ENCODE peak calls at places on chromosome 9, in nine cellular contexts. One of them, this sample, is unnamed.

GRCh38 chr9:95105519-95106287 is 211.8 kb downstream of the FANCC start:
- ATAC-seq in gastrocnemius medialis: peak; percentile 39
- ATAC-seq in left lung: peak; percentile 21
- ATAC-seq in K562: no peak
- ATAC-seq in GM12878: no peak
- ATAC-seq in right lobe of liver: no peak
- ATAC-seq in heart right ventricle: no peak
- ATAC-seq in aorta: no peak
- ATAC-seq in upper lobe of right lung: no peak
- ATAC-seq in this sample: no peak

GRCh38 chr9:16824545-16825041 is 45.9 kb downstream of the BNC2 start:
- ATAC-seq in right lobe of liver: no peak
- ATAC-seq in K562: no peak
- ATAC-seq in aorta: no peak
- ATAC-seq in left lung: peak; percentile 53
- ATAC-seq in upper lobe of right lung: peak; percentile 37
- ATAC-seq in gastrocnemius medialis: no peak
- ATAC-seq in GM12878: peak; percentile 79
- ATAC-seq in heart right ventricle: no peak
- ATAC-seq in this sample: no peak

GRCh38 chr9:33044677-33045282 is 19.7 kb downstream of the DNAJA1 start:
- ATAC-seq in GM12878: peak; percentile 5
- ATAC-seq in heart right ventricle: peak; percentile 48
- ATAC-seq in aorta: peak; percentile 63
- ATAC-seq in gastrocnemius medialis: no peak
- ATAC-seq in K562: no peak
- ATAC-seq in right lobe of liver: peak; percentile 72
- ATAC-seq in left lung: peak; percentile 82
- ATAC-seq in upper lobe of right lung: peak; percentile 60
- ATAC-seq in this sample: peak; percentile 37

GRCh38 chr9:123234853-123235252 is 33.5 kb downstream of the STRBP start:
- ATAC-seq in K562: no peak
- ATAC-seq in gastrocnemius medialis: no peak
- ATAC-seq in left lung: no peak
- ATAC-seq in aorta: no peak
- ATAC-seq in right lobe of liver: no peak
- ATAC-seq in upper lobe of right lung: no peak
- ATAC-seq in GM12878: peak; percentile 84
- ATAC-seq in heart right ventricle: no peak
- ATAC-seq in this sample: no peak

GRCh38 chr9:37746448-37747270 is 6.9 kb upstream of the TRMT10B start:
- ATAC-seq in left lung: no peak
- ATAC-seq in gastrocnemius medialis: peak; percentile 30
- ATAC-seq in upper lobe of right lung: no peak
- ATAC-seq in aorta: no peak
- ATAC-seq in right lobe of liver: no peak
- ATAC-seq in GM12878: no peak
- ATAC-seq in K562: no peak
- ATAC-seq in heart right ventricle: no peak
- ATAC-seq in this sample: no peak

GRCh38 chr9:89807682-89808075 is 202.9 kb downstream of the GADD45G start:
- ATAC-seq in aorta: no peak
- ATAC-seq in right lobe of liver: no peak
- ATAC-seq in GM12878: peak; percentile 68
- ATAC-seq in upper lobe of right lung: no peak
- ATAC-seq in heart right ventricle: no peak
- ATAC-seq in K562: no peak
- ATAC-seq in left lung: no peak
- ATAC-seq in gastrocnemius medialis: no peak
- ATAC-seq in this sample: no peak

GRCh38 chr9:91341258-91341746 is 20.4 kb downstream of the AUH start:
- ATAC-seq in gastrocnemius medialis: no peak
- ATAC-seq in heart right ventricle: peak; percentile 79
- ATAC-seq in left lung: no peak
- ATAC-seq in aorta: no peak
- ATAC-seq in K562: peak; percentile 75
- ATAC-seq in upper lobe of right lung: no peak
- ATAC-seq in right lobe of liver: peak; percentile 88
- ATAC-seq in GM12878: no peak
- ATAC-seq in this sample: no peak

GRCh38 chr9:19148170-19148569 is 20.9 kb upstream of the PLIN2 start:
- ATAC-seq in K562: no peak
- ATAC-seq in aorta: no peak
- ATAC-seq in upper lobe of right lung: no peak
- ATAC-seq in gastrocnemius medialis: no peak
- ATAC-seq in right lobe of liver: peak; percentile 11
- ATAC-seq in GM12878: no peak
- ATAC-seq in heart right ventricle: no peak
- ATAC-seq in left lung: no peak
- ATAC-seq in this sample: no peak

GRCh38 chr9:95772320-95773060 is 103.0 kb upstream of the ERCC6L2 start:
- ATAC-seq in aorta: peak; percentile 65
- ATAC-seq in upper lobe of right lung: peak; percentile 57
- ATAC-seq in right lobe of liver: peak; percentile 48
- ATAC-seq in left lung: peak; percentile 83
- ATAC-seq in gastrocnemius medialis: no peak
- ATAC-seq in GM12878: no peak
- ATAC-seq in heart right ventricle: peak; percentile 91
- ATAC-seq in K562: no peak
- ATAC-seq in this sample: peak; percentile 75

DNA sequence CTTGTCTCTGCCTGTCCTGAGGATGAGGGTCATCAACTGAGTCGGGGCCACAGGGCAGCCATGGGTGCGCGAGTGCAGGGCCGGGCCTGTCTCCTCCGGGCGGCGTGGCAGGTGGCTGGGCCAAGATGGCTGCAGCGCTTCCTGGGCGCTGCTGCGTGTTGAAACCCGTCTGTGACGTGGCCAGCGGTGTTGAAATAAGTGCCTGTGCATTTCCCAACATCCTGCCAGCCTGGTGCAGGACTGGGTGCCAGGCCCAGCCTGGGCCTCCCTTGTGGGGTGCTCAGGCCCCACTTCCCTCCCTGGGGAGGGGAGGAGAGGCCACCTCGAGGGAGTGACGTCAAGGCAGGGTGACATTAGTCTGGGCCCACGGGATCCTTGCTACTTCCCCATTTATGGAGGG is 45.5 kb downstream of the RXRA start:
- ATAC-seq in heart right ventricle: peak; percentile 15
- ATAC-seq in K562: no peak
- ATAC-seq in upper lobe of right lung: peak; percentile 64
- ATAC-seq in gastrocnemius medialis: peak; percentile 21
- ATAC-seq in left lung: peak; percentile 60
- ATAC-seq in GM12878: no peak
- ATAC-seq in right lobe of liver: peak; percentile 20
- ATAC-seq in aorta: peak; percentile 24
- ATAC-seq in this sample: peak; percentile 21
- H3K4me1 ChIP-seq in heart right ventricle: peaks cover 89% of the 10 kb centered on the region
- H3K4me1 ChIP-seq in K562: peaks cover 5% of the 10 kb centered on the region
- H3K4me1 ChIP-seq in upper lobe of right lung: peaks cover 78% of the 10 kb centered on the region
- H3K4me1 ChIP-seq in gastrocnemius medialis: peaks cover 89% of the 10 kb centered on the region
- H3K4me1 ChIP-seq in left lung: peaks cover 94% of the 10 kb centered on the region
- H3K4me1 ChIP-seq in GM12878: no peaks in the 10 kb centered on the region
- H3K4me1 ChIP-seq in right lobe of liver: peaks cover 89% of the 10 kb centered on the region
- H3K4me1 ChIP-seq in aorta: no peaks in the 10 kb centered on the region
- H3K4me1 ChIP-seq in this sample: peaks cover 96% of the 10 kb centered on the region

GRCh38 chr9:112870556-112870955 is 20.1 kb downstream of the SLC46A2 start:
- ATAC-seq in right lobe of liver: no peak
- ATAC-seq in left lung: no peak
- ATAC-seq in gastrocnemius medialis: no peak
- ATAC-seq in heart right ventricle: no peak
- ATAC-seq in aorta: no peak
- ATAC-seq in GM12878: no peak
- ATAC-seq in K562: no peak
- ATAC-seq in upper lobe of right lung: no peak
- ATAC-seq in this sample: no peak
- H3K4me1 ChIP-seq in right lobe of liver: no peaks in the 10 kb centered on the region
- H3K4me1 ChIP-seq in left lung: peaks cover 22% of the 10 kb centered on the region
- H3K4me1 ChIP-seq in gastrocnemius medialis: no peaks in the 10 kb centered on the region
- H3K4me1 ChIP-seq in heart right ventricle: no peaks in the 10 kb centered on the region
- H3K4me1 ChIP-seq in aorta: no peaks in the 10 kb centered on the region
- H3K4me1 ChIP-seq in GM12878: peaks cover 14% of the 10 kb centered on the region
- H3K4me1 ChIP-seq in K562: peaks cover 6% of the 10 kb centered on the region
- H3K4me1 ChIP-seq in upper lobe of right lung: peaks cover 15% of the 10 kb centered on the region
- H3K4me1 ChIP-seq in this sample: no peaks in the 10 kb centered on the region

GRCh38 chr9:73146113-73146815 is 5.4 kb upstream of the ANXA1 start:
- ATAC-seq in right lobe of liver: no peak
- ATAC-seq in K562: peak; percentile 41
- ATAC-seq in upper lobe of right lung: no peak
- ATAC-seq in heart right ventricle: no peak
- ATAC-seq in left lung: no peak
- ATAC-seq in aorta: no peak
- ATAC-seq in gastrocnemius medialis: no peak
- ATAC-seq in GM12878: no peak
- ATAC-seq in this sample: no peak
- H3K4me1 ChIP-seq in right lobe of liver: no peaks in the 10 kb centered on the region
- H3K4me1 ChIP-seq in K562: peaks cover 55% of the 10 kb centered on the region
- H3K4me1 ChIP-seq in upper lobe of right lung: peaks cover 51% of the 10 kb centered on the region
- H3K4me1 ChIP-seq in heart right ventricle: peaks cover 16% of the 10 kb centered on the region
- H3K4me1 ChIP-seq in left lung: peaks cover 80% of the 10 kb centered on the region
- H3K4me1 ChIP-seq in aorta: peaks cover 5% of the 10 kb centered on the region
- H3K4me1 ChIP-seq in gastrocnemius medialis: peaks cover 28% of the 10 kb centered on the region
- H3K4me1 ChIP-seq in GM12878: peaks cover 10% of the 10 kb centered on the region
- H3K4me1 ChIP-seq in this sample: peaks cover 12% of the 10 kb centered on the region

GRCh38 chr9:115891929-115892328 is 261.7 kb upstream of the PAPPA start:
- ATAC-seq in upper lobe of right lung: no peak
- ATAC-seq in GM12878: no peak
- ATAC-seq in heart right ventricle: no peak
- ATAC-seq in K562: no peak
- ATAC-seq in right lobe of liver: no peak
- ATAC-seq in left lung: no peak
- ATAC-seq in aorta: no peak
- ATAC-seq in gastrocnemius medialis: no peak
- ATAC-seq in this sample: no peak
- H3K4me1 ChIP-seq in upper lobe of right lung: no peaks in the 10 kb centered on the region
- H3K4me1 ChIP-seq in GM12878: no peaks in the 10 kb centered on the region
- H3K4me1 ChIP-seq in heart right ventricle: no peaks in the 10 kb centered on the region
- H3K4me1 ChIP-seq in K562: no peaks in the 10 kb centered on the region
- H3K4me1 ChIP-seq in right lobe of liver: no peaks in the 10 kb centered on the region
- H3K4me1 ChIP-seq in left lung: no peaks in the 10 kb centered on the region
- H3K4me1 ChIP-seq in aorta: no peaks in the 10 kb centered on the region
- H3K4me1 ChIP-seq in gastrocnemius medialis: no peaks in the 10 kb centered on the region
- H3K4me1 ChIP-seq in this sample: no peaks in the 10 kb centered on the region

GRCh38 chr9:69943146-69943545 is 100.5 kb upstream of the MAMDC2 start:
- ATAC-seq in aorta: no peak
- ATAC-seq in heart right ventricle: no peak
- ATAC-seq in upper lobe of right lung: no peak
- ATAC-seq in K562: no peak
- ATAC-seq in GM12878: no peak
- ATAC-seq in right lobe of liver: no peak
- ATAC-seq in left lung: no peak
- ATAC-seq in gastrocnemius medialis: no peak
- ATAC-seq in this sample: no peak

GRCh38 chr9:69940668-69941067 is 103.0 kb upstream of the MAMDC2 start:
- ATAC-seq in left lung: no peak
- ATAC-seq in K562: no peak
- ATAC-seq in upper lobe of right lung: no peak
- ATAC-seq in right lobe of liver: no peak
- ATAC-seq in GM12878: peak; percentile 39
- ATAC-seq in heart right ventricle: no peak
- ATAC-seq in aorta: no peak
- ATAC-seq in gastrocnemius medialis: no peak
- ATAC-seq in this sample: no peak

GRCh38 chr9:69946800-69947437 is 96.7 kb upstream of the MAMDC2 start:
- ATAC-seq in gastrocnemius medialis: peak; percentile 71
- ATAC-seq in right lobe of liver: peak; percentile 67
- ATAC-seq in aorta: peak; percentile 83
- ATAC-seq in heart right ventricle: no peak
- ATAC-seq in left lung: peak; percentile 80
- ATAC-seq in upper lobe of right lung: peak; percentile 55
- ATAC-seq in GM12878: no peak
- ATAC-seq in K562: peak; percentile 59
- ATAC-seq in this sample: peak; percentile 78

GRCh38 chr9:69949396-69949795 is 94.3 kb upstream of the MAMDC2 start:
- ATAC-seq in K562: no peak
- ATAC-seq in aorta: no peak
- ATAC-seq in heart right ventricle: no peak
- ATAC-seq in upper lobe of right lung: no peak
- ATAC-seq in left lung: no peak
- ATAC-seq in GM12878: no peak
- ATAC-seq in right lobe of liver: no peak
- ATAC-seq in gastrocnemius medialis: no peak
- ATAC-seq in this sample: no peak

GRCh38 chr9:69945671-69946141 is 97.9 kb upstream of the MAMDC2 start:
- ATAC-seq in upper lobe of right lung: peak; percentile 76
- ATAC-seq in gastrocnemius medialis: peak; percentile 53
- ATAC-seq in heart right ventricle: peak; percentile 63
- ATAC-seq in left lung: peak; percentile 73
- ATAC-seq in K562: no peak
- ATAC-seq in GM12878: no peak
- ATAC-seq in aorta: peak; percentile 49
- ATAC-seq in right lobe of liver: peak; percentile 58
- ATAC-seq in this sample: peak; percentile 78
- H3K4me1 ChIP-seq in upper lobe of right lung: no peaks in the 10 kb centered on the region
- H3K4me1 ChIP-seq in gastrocnemius medialis: no peaks in the 10 kb centered on the region
- H3K4me1 ChIP-seq in heart right ventricle: no peaks in the 10 kb centered on the region
- H3K4me1 ChIP-seq in left lung: peaks cover 10% of the 10 kb centered on the region
- H3K4me1 ChIP-seq in K562: no peaks in the 10 kb centered on the region
- H3K4me1 ChIP-seq in GM12878: no peaks in the 10 kb centered on the region
- H3K4me1 ChIP-seq in aorta: no peaks in the 10 kb centered on the region
- H3K4me1 ChIP-seq in right lobe of liver: no peaks in the 10 kb centered on the region
- H3K4me1 ChIP-seq in this sample: no peaks in the 10 kb centered on the region

GRCh38 chr9:93094294-93095204 is 1.5 kb upstream of the CARD19 start:
- ATAC-seq in upper lobe of right lung: peak; percentile 1
- ATAC-seq in K562: no peak
- ATAC-seq in GM12878: peak; percentile 42
- ATAC-seq in aorta: no peak
- ATAC-seq in gastrocnemius medialis: no peak
- ATAC-seq in left lung: no peak
- ATAC-seq in right lobe of liver: peak; percentile 0
- ATAC-seq in heart right ventricle: no peak
- ATAC-seq in this sample: no peak

GRCh38 chr9:93096811-93097382 is 880 bp downstream of the CARD19 start:
- ATAC-seq in K562: no peak
- ATAC-seq in upper lobe of right lung: no peak
- ATAC-seq in gastrocnemius medialis: no peak
- ATAC-seq in heart right ventricle: no peak
- ATAC-seq in right lobe of liver: no peak
- ATAC-seq in GM12878: no peak
- ATAC-seq in aorta: no peak
- ATAC-seq in left lung: no peak
- ATAC-seq in this sample: no peak

GRCh38 chr9:93097496-93098205 is 1.6 kb downstream of the CARD19 start:
- ATAC-seq in left lung: no peak
- ATAC-seq in upper lobe of right lung: no peak
- ATAC-seq in heart right ventricle: no peak
- ATAC-seq in right lobe of liver: no peak
- ATAC-seq in aorta: no peak
- ATAC-seq in K562: no peak
- ATAC-seq in GM12878: no peak
- ATAC-seq in gastrocnemius medialis: no peak
- ATAC-seq in this sample: no peak

GRCh38 chr9:93095205-93096130 is 549 bp upstream of the CARD19 start:
- ATAC-seq in left lung: peak; percentile 84
- ATAC-seq in upper lobe of right lung: peak; percentile 88
- ATAC-seq in heart right ventricle: peak; percentile 90
- ATAC-seq in GM12878: peak; percentile 81
- ATAC-seq in aorta: peak; percentile 93
- ATAC-seq in gastrocnemius medialis: peak; percentile 64
- ATAC-seq in K562: peak; percentile 93
- ATAC-seq in right lobe of liver: peak; percentile 81
- ATAC-seq in this sample: peak; percentile 85

GRCh38 chr9:93096131-93096802 is at the start of gene CARD19:
- ATAC-seq in K562: no peak
- ATAC-seq in aorta: peak; percentile 12
- ATAC-seq in GM12878: peak; percentile 64
- ATAC-seq in heart right ventricle: no peak
- ATAC-seq in right lobe of liver: peak; percentile 3
- ATAC-seq in upper lobe of right lung: peak; percentile 12
- ATAC-seq in gastrocnemius medialis: peak; percentile 34
- ATAC-seq in left lung: peak; percentile 6
- ATAC-seq in this sample: peak; percentile 18
- H3K4me1 ChIP-seq in K562: peaks cover 26% of the 10 kb centered on the region
- H3K4me1 ChIP-seq in aorta: peaks cover 8% of the 10 kb centered on the region
- H3K4me1 ChIP-seq in GM12878: peaks cover 55% of the 10 kb centered on the region
- H3K4me1 ChIP-seq in heart right ventricle: peaks cover 47% of the 10 kb centered on the region
- H3K4me1 ChIP-seq in right lobe of liver: peaks cover 9% of the 10 kb centered on the region
- H3K4me1 ChIP-seq in upper lobe of right lung: peaks cover 59% of the 10 kb centered on the region
- H3K4me1 ChIP-seq in gastrocnemius medialis: peaks cover 43% of the 10 kb centered on the region
- H3K4me1 ChIP-seq in left lung: peaks cover 77% of the 10 kb centered on the region
- H3K4me1 ChIP-seq in this sample: peaks cover 45% of the 10 kb centered on the region